ENCODE peak calls at places on chromosomes 4 and X, in four cellular contexts. M is astrocyte, R is suprapubic skin, H is upper lobe of right lung. D is an unnamed sample.

GRCh38 chr4:186485621-186486062 is 69.7 kb downstream of the MTNR1A start:
- DNase-seq in M (peak; percentile 16), H (no peak), R (no peak), D (no peak)

GRCh38 chr4:165502919-165503907 is 124.4 kb downstream of the CPE start:
- DNase-seq in R (no peak), H (no peak), M (peak; percentile 52), D (no peak)

GRCh38 chr4:123802933-123803332 is 406.3 kb downstream of the SPRY1 start:
- DNase-seq in R (no peak), M (no peak), H (no peak), D (no peak)

GRCh38 chr4:127623755-127624087 is 9.0 kb upstream of the INTU start:
- DNase-seq in R (no peak), M (no peak), H (peak; percentile 60), D (no peak)

GRCh38 chr4:81084029-81084428 is 53.5 kb downstream of the BMP3 start:
- DNase-seq in M (peak; percentile 2), H (no peak), R (no peak), D (no peak)

GRCh38 chrX:102837843-102838242 is 99.2 kb upstream of the RAB40AL start:
- DNase-seq in M (no peak), H (no peak), R (no peak), D (no peak)

GRCh38 chrX:35380808-35381700 is 417.1 kb upstream of the MAGEB16 start:
- DNase-seq in R (no peak), M (no peak), H (no peak), D (no peak)

GRCh38 chr4:179124957-179125356 is 1682.7 kb upstream of the AGA start:
- DNase-seq in R (no peak), H (no peak), M (no peak), D (no peak)

GRCh38 chrX:110219920-110220319 is 98.0 kb downstream of the AMMECR1 start:
- DNase-seq in H (no peak), M (peak; percentile 44), R (no peak), D (no peak)

GRCh38 chr4:19711871-19712270 is 539.8 kb upstream of the SLIT2 start:
- DNase-seq in R (no peak), M (peak; percentile 85), H (no peak), D (no peak)

GRCh38 chr4:12459126-12459525 is 1025.0 kb downstream of the RAB28 start:
- DNase-seq in R (no peak), M (no peak), H (no peak), D (no peak)

GRCh38 chr4:4666693-4667642 is 125.1 kb upstream of the STX18 start:
- DNase-seq in H (no peak), M (peak; percentile 54), R (no peak), D (no peak)

GRCh38 chrX:140764401-140764919 is 54.9 kb downstream of the LINC00632 start:
- DNase-seq in M (peak; percentile 45), H (no peak), R (peak; percentile 66), D (no peak)

GRCh38 chrX:85851418-85851817 is 195.9 kb downstream of the CHM start:
- DNase-seq in M (no peak), H (peak; percentile 51), R (no peak), D (no peak)
- TF ChIP-seq CTCF in M (peak; percentile 14), H (peak; percentile 33), R (peak; percentile 11), D (peak; percentile 44)

GRCh38 chr4:145820407-145820806 is 118.2 kb downstream of the ZNF827 start:
- DNase-seq in M (no peak), R (no peak), H (no peak), D (no peak)
- H3K27ac ChIP-seq in M (no peak overlapping the region), R (no peak overlapping the region), H (no peak overlapping the region), D (no peak overlapping the region)

DNA sequence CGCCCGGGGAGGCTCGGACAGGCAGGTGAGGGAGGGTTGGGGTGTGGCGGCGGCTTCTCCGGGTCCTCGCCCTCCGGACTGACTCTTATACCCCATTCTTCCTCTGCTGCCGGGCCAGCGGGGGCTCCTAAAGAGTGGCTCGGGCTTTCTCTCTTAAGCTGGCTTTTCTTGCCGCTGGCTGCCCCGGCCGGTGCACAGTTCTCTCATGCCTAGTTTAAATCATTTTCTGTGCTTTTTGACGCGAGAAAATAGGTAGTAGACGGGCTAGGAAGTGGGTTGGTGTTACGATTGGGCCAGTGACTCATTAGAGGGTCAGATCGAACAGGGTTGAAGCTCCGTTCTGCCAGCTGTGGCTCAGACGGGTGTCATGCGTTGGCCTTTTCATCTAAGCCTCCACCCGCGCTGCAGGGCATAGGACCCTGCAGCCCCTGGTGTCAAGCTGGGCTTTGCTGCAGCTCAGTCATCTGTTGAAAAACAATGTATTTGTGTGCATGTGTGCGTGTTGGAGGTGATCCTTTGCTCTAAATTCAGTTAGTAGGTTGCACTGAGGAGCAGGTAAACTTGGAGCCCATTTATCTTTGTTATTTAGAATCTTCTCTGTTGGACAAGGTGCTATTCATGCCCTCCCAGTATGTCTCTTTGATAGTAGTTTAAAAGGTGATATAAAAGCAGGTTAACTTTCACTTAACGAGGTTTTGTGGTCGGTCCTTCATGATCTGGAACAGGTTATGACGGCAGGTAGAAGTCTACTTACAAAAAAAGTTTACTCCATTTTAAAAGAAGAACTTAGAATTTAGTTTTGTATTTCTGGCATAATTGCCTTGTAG is 792 bp downstream of the BMP2K start:
- DNase-seq in H (peak; percentile 68), R (no peak), M (peak; percentile 58), D (peak; percentile 65)
- TF ChIP-seq CTCF in H (no peak), R (no peak), M (no peak), D (no peak)

DNA sequence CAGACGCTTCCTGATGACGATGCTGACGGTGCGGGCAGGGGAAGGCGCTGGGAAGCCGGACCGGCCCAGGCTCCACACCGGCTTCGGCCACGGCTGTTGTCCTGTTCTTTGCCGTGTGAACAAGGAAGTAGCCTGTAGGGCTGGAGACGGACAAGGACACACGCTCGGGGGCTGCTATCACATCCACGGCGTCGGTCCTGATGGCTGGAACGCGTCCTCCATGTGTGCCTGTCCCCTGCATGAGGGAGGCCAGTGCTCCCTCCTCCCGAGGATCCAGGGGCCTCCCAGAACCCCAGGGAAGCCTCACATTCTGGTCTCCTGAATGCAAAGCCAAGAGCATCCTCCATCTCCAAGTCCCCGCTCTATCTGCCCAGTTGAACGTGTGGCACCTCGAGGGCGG is 53.8 kb downstream of the ACOX3 start:
- DNase-seq in M (no peak), R (no peak), H (no peak), D (no peak)
- H3K27ac ChIP-seq in M (no peak overlapping the region), R (no peak overlapping the region), H (no peak overlapping the region), D (no peak overlapping the region)

GRCh38 chrX:56248492-56248891 is 16.3 kb downstream of the KLF8 start:
- DNase-seq in H (peak; percentile 55), R (no peak), M (peak; percentile 2), D (no peak)
- TF ChIP-seq CTCF in H (peak; percentile 62), R (peak; percentile 41), M (peak; percentile 47), D (peak; percentile 56)

GRCh38 chrX:142040906-142041305 is 137.2 kb downstream of the MAGEC1 start:
- DNase-seq in H (no peak), M (no peak), R (no peak), D (no peak)
- H3K27ac ChIP-seq in H (no peak overlapping the region), M (no peak overlapping the region), R (no peak overlapping the region), D (no peak overlapping the region)

DNA sequence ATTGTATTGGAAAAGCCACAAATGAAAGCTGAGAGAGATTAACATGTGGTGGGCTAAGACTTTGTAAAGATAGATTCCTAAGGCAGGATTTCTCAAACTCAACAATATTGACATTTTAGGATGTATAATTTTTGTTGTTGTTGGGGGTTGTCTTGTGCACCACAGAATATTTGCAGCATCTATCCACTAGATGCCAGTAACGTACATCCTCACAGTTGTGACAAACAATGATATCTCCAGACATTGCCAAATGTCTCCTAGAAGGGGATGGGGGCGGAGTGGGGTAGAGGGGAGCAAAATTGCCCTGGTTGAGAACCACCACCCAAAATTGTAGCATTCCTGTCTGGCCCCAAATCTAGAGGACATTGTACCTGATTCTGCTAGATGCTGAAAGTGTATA is 14.7 kb upstream of the CBR4 start:
- DNase-seq in R (no peak), H (no peak), M (peak; percentile 18), D (no peak)
- TF ChIP-seq CTCF in R (peak; percentile 44), H (peak; percentile 63), M (peak; percentile 61), D (peak; percentile 83)

D was measured in RWPE2.